ENCODE peak calls at places on chromosomes 16 and 17, in nine cellular contexts. C is myocyte, L is GM20000, W is mucosa of descending colon, A is brain microvascular endothelial cell, G is OCI-LY7, O is body of pancreas, D is thyroid gland, F is B cell. J is an unnamed sample.

GRCh38 chr17:57672205-57672632 is 72.9 kb downstream of the CCDC182 start:
- DNase-seq in C (peak), L (no peak), W (no peak), A (no peak), G (peak), O (no peak), D (no peak), F (no peak), J (no peak)

GRCh38 chr16:4032768-4033167 is 83.5 kb downstream of the ADCY9 start:
- DNase-seq in C (no peak), L (no peak), W (peak), A (no peak), G (peak), O (peak), D (peak), F (peak), J (no peak)

GRCh38 chr16:2811703-2812471 is 5.2 kb upstream of the PRSS21 start:
- DNase-seq in C (peak), L (no peak), W (no peak), A (no peak), G (no peak), O (no peak), D (no peak), F (no peak), J (no peak)

GRCh38 chr17:42704495-42705494 is 22.5 kb downstream of the CNTNAP1 start:
- DNase-seq in C (no peak), L (peak), W (no peak), A (no peak), G (peak), O (no peak), D (no peak), F (peak), J (peak)

GRCh38 chr17:80455328-80455710 is 21.1 kb downstream of the NPTX1 start:
- DNase-seq in C (no peak), L (peak), W (no peak), A (peak), G (peak), O (no peak), D (no peak), F (peak), J (peak)

GRCh38 chr16:75286996-75287395 is 35.6 kb upstream of the BCAR1 start:
- DNase-seq in C (no peak), L (no peak), W (no peak), A (no peak), G (no peak), O (no peak), D (no peak), F (no peak), J (no peak)

GRCh38 chr16:52634101-52634500 is 87.2 kb upstream of the TOX3 start:
- DNase-seq in C (no peak), L (no peak), W (no peak), A (no peak), G (no peak), O (no peak), D (no peak), F (no peak), J (no peak)

GRCh38 chr17:81453712-81454111 is 58.5 kb downstream of the BAHCC1 start:
- DNase-seq in C (no peak), L (no peak), W (no peak), A (no peak), G (peak), O (no peak), D (no peak), F (no peak), J (peak)

GRCh38 chr17:13582776-13583414 is 18.8 kb downstream of the HS3ST3A1 start:
- DNase-seq in C (no peak), L (no peak), W (no peak), A (no peak), G (peak), O (no peak), D (no peak), F (no peak), J (peak)

GRCh38 chr17:50834126-50834785 is 1.1 kb upstream of the WFIKKN2 start:
- DNase-seq in C (no peak), L (no peak), W (no peak), A (no peak), G (no peak), O (no peak), D (no peak), F (no peak), J (no peak)

GRCh38 chr16:70589998-70590471 is 56.3 kb upstream of the IL34 start:
- DNase-seq in C (peak), L (no peak), W (no peak), A (peak), G (no peak), O (peak), D (no peak), F (no peak), J (no peak)

GRCh38 chr16:57152096-57153093 is 33.4 kb downstream of the PSME3IP1 start:
- DNase-seq in C (no peak), L (no peak), W (no peak), A (no peak), G (no peak), O (no peak), D (peak), F (no peak), J (no peak)

GRCh38 chr17:21029032-21029431 is 13.8 kb downstream of the USP22 start:
- DNase-seq in C (no peak), L (no peak), W (no peak), A (peak), G (no peak), O (peak), D (no peak), F (no peak), J (no peak)

GRCh38 chr16:85752511-85753420 is 1.9 kb upstream of the C16orf74 start:
- DNase-seq in C (no peak), L (no peak), W (peak), A (peak), G (peak), O (peak), D (peak), F (no peak), J (peak)

GRCh38 chr17:65228287-65228686 is 91.1 kb downstream of the RGS9 start:
- DNase-seq in C (no peak), L (no peak), W (no peak), A (no peak), G (no peak), O (no peak), D (no peak), F (no peak), J (peak)

GRCh38 chr17:752620-753219 is 656 bp upstream of the GEMIN4 start:
- DNase-seq in C (peak), L (no peak), W (peak), A (peak), G (no peak), O (peak), D (peak), F (peak), J (peak)

GRCh38 chr17:2218426-2218825 is 85.2 kb downstream of the SMG6 start:
- DNase-seq in C (no peak), L (no peak), W (no peak), A (no peak), G (no peak), O (no peak), D (no peak), F (no peak), J (peak)

GRCh38 chr16:80656731-80657150 is 115.9 kb downstream of the DYNLRB2 start:
- DNase-seq in C (no peak), L (peak), W (no peak), A (no peak), G (no peak), O (no peak), D (no peak), F (no peak), J (peak)

GRCh38 chr17:48149174-48150106 is 41.9 kb downstream of the SNX11 start:
- DNase-seq in C (no peak), L (no peak), W (no peak), A (no peak), G (peak), O (no peak), D (no peak), F (no peak), J (no peak)

GRCh38 chr17:77189148-77189547 is 48.4 kb downstream of the SEC14L1 start:
- DNase-seq in C (no peak), L (peak), W (no peak), A (no peak), G (peak), O (no peak), D (no peak), F (peak), J (peak)

GRCh38 chr16:75378616-75379015 is 54.7 kb downstream of the CFDP1 start:
- DNase-seq in C (no peak), L (no peak), W (no peak), A (no peak), G (no peak), O (no peak), D (no peak), F (no peak), J (no peak)

GRCh38 chr16:85424260-85425060 is 188.7 kb upstream of the GSE1 start:
- DNase-seq in C (no peak), L (no peak), W (peak), A (no peak), G (no peak), O (peak), D (no peak), F (no peak), J (no peak)

J was measured in GM12865.